ENCODE peak calls at places on chromosomes 12 and 14, in five cellular contexts. N, T, H, B and S are unnamed samples.

GRCh38 chr14:68268197-68268596 is 448.6 kb downstream of the RAD51B start:
- DNase-seq in N (peak), T (no peak), H (no peak), B (no peak), S (no peak)

GRCh38 chr14:22147716-22148115 is 441.3 kb downstream of the DAD1 start:
- DNase-seq in N (no peak), T (no peak), H (no peak), B (no peak), S (no peak)

GRCh38 chr12:116287850-116288301 is 10.4 kb upstream of the MED13L start:
- DNase-seq in N (no peak), T (no peak), H (no peak), B (peak), S (no peak)

GRCh38 chr12:15627995-15628945 is 160.9 kb downstream of the EPS8 start:
- DNase-seq in N (no peak), T (no peak), H (no peak), B (peak), S (no peak)

GRCh38 chr12:25089738-25090137 is 105.2 kb downstream of the DNAI7 start:
- DNase-seq in N (no peak), T (no peak), H (no peak), B (no peak), S (no peak)

GRCh38 chr14:45096218-45096617 is 12.3 kb downstream of the PRPF39 start:
- DNase-seq in N (no peak), T (no peak), H (no peak), B (no peak), S (no peak)

GRCh38 chr14:101069666-101070362 is 166.3 kb upstream of the RTL1 start:
- DNase-seq in N (peak), T (peak), H (no peak), B (no peak), S (peak)

GRCh38 chr14:65006251-65006721 is 19.6 kb downstream of the FNTB start:
- DNase-seq in N (no peak), T (no peak), H (no peak), B (no peak), S (no peak)

GRCh38 chr12:121783771-121784170 is 9.7 kb downstream of the RHOF start:
- DNase-seq in N (no peak), T (no peak), H (no peak), B (peak), S (no peak)

GRCh38 chr14:57749267-57749666 is 116.6 kb downstream of the SLC35F4 start:
- DNase-seq in N (no peak), T (no peak), H (no peak), B (peak), S (no peak)

GRCh38 chr12:40921563-40922163 is 229.4 kb downstream of the CNTN1 start:
- DNase-seq in N (no peak), T (no peak), H (no peak), B (peak), S (no peak)

GRCh38 chr14:33457617-33458016 is 493.3 kb downstream of the EGLN3 start:
- DNase-seq in N (no peak), T (no peak), H (peak), B (no peak), S (peak)

GRCh38 chr12:81221681-81222080 is 143.8 kb downstream of the ACSS3 start:
- DNase-seq in N (no peak), T (no peak), H (no peak), B (no peak), S (no peak)

GRCh38 chr12:2187195-2187963 is 134.6 kb downstream of the CACNA1C start:
- DNase-seq in N (no peak), T (no peak), H (no peak), B (no peak), S (no peak)

DNA sequence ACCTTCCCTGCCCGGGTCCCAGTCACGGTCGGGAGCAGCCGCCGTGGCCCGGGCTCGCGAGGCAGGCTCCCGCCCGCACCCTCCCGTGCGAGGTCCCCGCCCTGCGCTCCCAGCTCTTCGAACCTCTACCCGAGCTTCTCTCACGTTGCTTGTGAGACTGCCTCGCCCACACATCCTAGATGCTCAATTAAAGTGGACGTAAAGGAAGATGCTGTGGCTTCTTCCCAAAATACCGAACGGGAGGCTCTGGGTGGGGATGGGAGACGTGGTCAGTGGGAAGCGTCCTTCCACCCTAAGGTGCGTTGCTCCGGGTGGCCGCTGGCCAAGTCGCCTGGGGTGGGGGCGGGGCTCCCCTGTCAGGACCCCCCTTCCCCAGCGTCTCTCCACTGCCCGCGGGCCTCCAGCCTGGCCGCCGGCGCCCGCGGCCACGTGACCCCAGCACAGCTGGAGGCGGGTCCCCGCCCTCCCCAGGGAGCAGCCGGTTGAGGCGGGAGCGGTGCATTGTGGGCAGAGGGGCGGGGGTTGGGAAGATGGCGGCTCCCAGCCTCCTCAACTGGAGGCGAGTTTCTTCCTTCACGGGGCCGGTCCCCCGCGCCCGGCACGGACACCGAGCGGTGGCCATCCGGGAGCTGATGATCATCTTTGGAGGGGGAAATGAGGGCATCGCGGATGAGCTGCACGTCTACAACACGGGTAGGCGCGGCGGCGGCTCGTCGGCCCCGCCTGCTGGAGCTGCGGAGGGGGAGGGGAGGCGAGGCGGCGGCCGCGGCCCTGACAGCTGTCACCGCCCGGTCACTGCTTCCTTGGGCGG is at the start of gene HCFC2:
- DNase-seq in N (peak), T (peak), H (peak), B (peak), S (peak)
- TF ChIP-seq POLR2A in N (peak), T (no peak), H (no peak), B (peak), S (no peak)

DNA sequence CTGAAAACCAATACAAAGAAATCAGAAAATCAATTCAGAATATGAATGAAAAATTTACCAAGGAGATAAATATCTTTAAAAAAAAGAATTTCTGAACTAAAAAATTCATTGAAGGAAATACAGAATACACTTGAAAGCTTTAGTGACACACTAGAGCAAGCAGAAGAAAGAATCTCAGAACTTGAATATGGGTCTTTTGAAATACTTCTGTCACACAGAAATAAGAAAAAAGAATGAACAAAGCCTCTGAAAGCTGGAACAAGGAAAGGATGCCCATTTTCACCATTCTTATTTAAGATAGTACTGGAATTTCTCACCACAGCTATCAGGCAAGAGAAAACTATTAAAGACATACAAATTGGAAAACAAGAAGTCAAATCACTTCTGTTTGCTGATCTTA is 103.1 kb upstream of the NEDD1 start:
- DNase-seq in N (no peak), T (no peak), H (no peak), B (no peak), S (no peak)
- H3K4me3 ChIP-seq in N (no peak), T (no peak), H (no peak), B (no peak), S (no peak)

GRCh38 chr14:106215229-106215628 is 688.8 kb downstream of the TMEM121 start:
- DNase-seq in N (no peak), T (no peak), H (no peak), B (no peak), S (no peak)
- TF ChIP-seq CTCF in N (no peak), T (no peak), H (no peak), B (no peak), S (no peak)

GRCh38 chr14:59464651-59465569 is at the start of gene GPR135:
- DNase-seq in N (peak), T (peak), H (peak), B (no peak), S (no peak)
- TF ChIP-seq POLR2A in N (no peak), T (no peak), H (no peak), B (no peak), S (no peak)

GRCh38 chr12:52073531-52073950 is 3.8 kb downstream of the ATG101 start:
- DNase-seq in N (no peak), T (no peak), H (no peak), B (no peak), S (no peak)
- H3K4me3 ChIP-seq in N (no peak), T (no peak), H (no peak), B (no peak), S (no peak)

GRCh38 chr14:92931681-92932447 is 8.9 kb downstream of the CHGA start:
- DNase-seq in N (no peak), T (no peak), H (no peak), B (no peak), S (no peak)

GRCh38 chr14:92934196-92935085 is 11.5 kb downstream of the CHGA start:
- DNase-seq in N (no peak), T (no peak), H (no peak), B (no peak), S (no peak)

GRCh38 chr14:92930737-92931602 is 8.0 kb downstream of the CHGA start:
- DNase-seq in N (no peak), T (no peak), H (no peak), B (no peak), S (no peak)

GRCh38 chr14:92933481-92933880 is 10.5 kb downstream of the CHGA start:
- DNase-seq in N (no peak), T (no peak), H (no peak), B (no peak), S (no peak)

GRCh38 chr14:92932448-92933395 is 9.8 kb downstream of the CHGA start:
- DNase-seq in N (no peak), T (no peak), H (no peak), B (no peak), S (no peak)
- TF ChIP-seq CTCF in N (no peak), T (no peak), H (no peak), B (no peak), S (no peak)